ENCODE peak calls at places on chromosomes 7 and 10, in six cellular contexts. Q is astrocyte, H is progenitor cell of endocrine pancreas, B is fibroblast of lung, V is epithelial cell of esophagus, Y is mammary epithelial cell. J is an unnamed sample.

GRCh38 chr7:134552105-134552504 is 3.2 kb downstream of the AKR1B15 start:
- DNase-seq in Q (no peak), H (no peak), B (peak), V (no peak), Y (no peak), J (no peak)

GRCh38 chr10:1434202-1434601 is 303.1 kb downstream of the ADARB2 start:
- DNase-seq in Q (no peak), H (no peak), B (no peak), V (no peak), Y (no peak), J (no peak)

GRCh38 chr10:34955391-34955790 is 134.8 kb downstream of the CUL2 start:
- DNase-seq in Q (peak), H (no peak), B (no peak), V (no peak), Y (peak), J (no peak)

GRCh38 chr7:11648104-11648503 is 183.9 kb downstream of the THSD7A start:
- DNase-seq in Q (no peak), H (no peak), B (peak), V (no peak), Y (no peak), J (no peak)

GRCh38 chr10:1408656-1409358 is 328.5 kb downstream of the ADARB2 start:
- DNase-seq in Q (no peak), H (no peak), B (no peak), V (no peak), Y (no peak), J (no peak)

GRCh38 chr10:110923856-110924493 is 4.6 kb downstream of the SHOC2 start:
- DNase-seq in Q (no peak), H (no peak), B (no peak), V (no peak), Y (peak), J (no peak)

GRCh38 chr7:158705234-158705890 is 758 bp upstream of the NCAPG2 start:
- DNase-seq in Q (no peak), H (no peak), B (no peak), V (no peak), Y (no peak), J (no peak)

GRCh38 chr7:32559480-32559879 is 64.2 kb downstream of the AVL9 start:
- DNase-seq in Q (no peak), H (no peak), B (no peak), V (no peak), Y (no peak), J (no peak)

GRCh38 chr10:89954787-89955566 is 253.6 kb downstream of the KIF20B start:
- DNase-seq in Q (no peak), H (no peak), B (peak), V (no peak), Y (no peak), J (no peak)

GRCh38 chr7:22990588-22990949 is 23.4 kb downstream of the HYCC1 start:
- DNase-seq in Q (peak), H (no peak), B (peak), V (peak), Y (peak), J (no peak)

GRCh38 chr10:22022257-22023051 is 18.9 kb upstream of the DNAJC1 start:
- DNase-seq in Q (no peak), H (no peak), B (peak), V (no peak), Y (no peak), J (no peak)

GRCh38 chr10:70920519-70920918 is 32.2 kb upstream of the PCBD1 start:
- DNase-seq in Q (no peak), H (no peak), B (no peak), V (peak), Y (peak), J (no peak)

GRCh38 chr7:155807805-155808550 is 4.3 kb downstream of the SHH start:
- DNase-seq in Q (no peak), H (no peak), B (no peak), V (no peak), Y (no peak), J (no peak)

GRCh38 chr10:99874341-99875085 is 92.1 kb downstream of the ABCC2 start:
- DNase-seq in Q (no peak), H (no peak), B (no peak), V (no peak), Y (no peak), J (no peak)

GRCh38 chr7:97012293-97013005 is 7.1 kb downstream of the DLX6 start:
- DNase-seq in Q (no peak), H (no peak), B (no peak), V (no peak), Y (no peak), J (no peak)

GRCh38 chr10:3404381-3404780 is 231.8 kb upstream of the PITRM1 start:
- DNase-seq in Q (no peak), H (no peak), B (no peak), V (no peak), Y (no peak), J (no peak)

GRCh38 chr10:77692782-77693181 is 55.2 kb upstream of the KCNMA1 start:
- DNase-seq in Q (peak), H (no peak), B (peak), V (peak), Y (peak), J (no peak)

GRCh38 chr10:30509508-30509907 is 75.5 kb downstream of the MAP3K8 start:
- DNase-seq in Q (no peak), H (no peak), B (no peak), V (no peak), Y (no peak), J (no peak)

GRCh38 chr7:116361767-116362166 is 137.8 kb upstream of the CAV2 start:
- DNase-seq in Q (no peak), H (no peak), B (no peak), V (no peak), Y (no peak), J (no peak)

GRCh38 chr7:35694161-35694783 is 663 bp downstream of the HERPUD2 start:
- DNase-seq in Q (no peak), H (no peak), B (peak), V (no peak), Y (peak), J (no peak)

GRCh38 chr7:112081778-112082177 is 124.4 kb downstream of the DOCK4 start:
- DNase-seq in Q (no peak), H (no peak), B (no peak), V (no peak), Y (no peak), J (no peak)

GRCh38 chr10:107031981-107032699 is 132.4 kb downstream of the SORCS1 start:
- DNase-seq in Q (no peak), H (no peak), B (no peak), V (no peak), Y (no peak), J (no peak)

GRCh38 chr7:25889765-25890164 is 262.2 kb upstream of the NFE2L3 start:
- DNase-seq in Q (no peak), H (no peak), B (no peak), V (no peak), Y (no peak), J (no peak)

GRCh38 chr7:134701272-134701671 is 54.6 kb downstream of the BPGM start:
- DNase-seq in Q (no peak), H (no peak), B (peak), V (peak), Y (no peak), J (no peak)

GRCh38 chr7:81408728-81409127 is 361.1 kb downstream of the HGF start:
- DNase-seq in Q (no peak), H (no peak), B (peak), V (no peak), Y (no peak), J (no peak)

GRCh38 chr7:92873776-92874175 is 37.4 kb upstream of the CDK6 start:
- DNase-seq in Q (peak), H (no peak), B (no peak), V (no peak), Y (no peak), J (no peak)

GRCh38 chr7:99219985-99220384 is 12.1 kb upstream of the KPNA7 start:
- DNase-seq in Q (no peak), H (no peak), B (no peak), V (no peak), Y (no peak), J (no peak)

GRCh38 chr10:113854757-113855626 is 531 bp downstream of the NHLRC2 start:
- DNase-seq in Q (peak), H (peak), B (peak), V (peak), Y (peak), J (peak)

GRCh38 chr10:112330607-112331160 is 43.2 kb upstream of the ACSL5 start:
- DNase-seq in Q (no peak), H (no peak), B (no peak), V (no peak), Y (no peak), J (no peak)

GRCh38 chr7:156640949-156641485 is 443 bp downstream of the RNF32 start:
- DNase-seq in Q (peak), H (no peak), B (no peak), V (peak), Y (peak), J (no peak)

GRCh38 chr7:99557196-99557607 is 1.2 kb upstream of the ZNF655 start:
- DNase-seq in Q (no peak), H (no peak), B (no peak), V (no peak), Y (no peak), J (no peak)

GRCh38 chr7:128833148-128833938 is 3.1 kb downstream of the FLNC start:
- DNase-seq in Q (peak), H (no peak), B (peak), V (peak), Y (peak), J (no peak)

GRCh38 chr10:29689001-29689400 is 54.2 kb upstream of the SVIL start:
- DNase-seq in Q (peak), H (no peak), B (peak), V (peak), Y (peak), J (no peak)

GRCh38 chr10:24848169-24848688 is 104.2 kb downstream of the PRTFDC1 start:
- DNase-seq in Q (no peak), H (no peak), B (peak), V (no peak), Y (no peak), J (no peak)

GRCh38 chr7:108002726-108003590 is at the start of gene LAMB1:
- DNase-seq in Q (peak), H (peak), B (peak), V (peak), Y (peak), J (peak)

GRCh38 chr10:43076876-43077420 is at the start of gene RET:
- DNase-seq in Q (no peak), H (no peak), B (no peak), V (peak), Y (peak), J (peak)

GRCh38 chr10:92691591-92692084 is 1.9 kb downstream of the HHEX start:
- DNase-seq in Q (no peak), H (peak), B (no peak), V (no peak), Y (no peak), J (no peak)

GRCh38 chr7:112195717-112196116 is 10.5 kb downstream of the DOCK4 start:
- DNase-seq in Q (no peak), H (no peak), B (no peak), V (no peak), Y (no peak), J (no peak)

GRCh38 chr10:4810093-4810492 is 15.9 kb upstream of the AKR1E2 start:
- DNase-seq in Q (peak), H (no peak), B (peak), V (no peak), Y (no peak), J (no peak)

GRCh38 chr10:118106426-118106825 is 59.7 kb upstream of the RAB11FIP2 start:
- DNase-seq in Q (peak), H (no peak), B (peak), V (peak), Y (peak), J (no peak)

GRCh38 chr10:118101501-118101900 is 54.8 kb upstream of the RAB11FIP2 start:
- DNase-seq in Q (peak), H (no peak), B (no peak), V (no peak), Y (no peak), J (no peak)

GRCh38 chr10:118107040-118107439 is 60.3 kb upstream of the RAB11FIP2 start:
- DNase-seq in Q (no peak), H (no peak), B (no peak), V (peak), Y (peak), J (no peak)

GRCh38 chr10:118107541-118107940 is 60.8 kb upstream of the RAB11FIP2 start:
- DNase-seq in Q (no peak), H (no peak), B (no peak), V (no peak), Y (no peak), J (no peak)

GRCh38 chr10:118102116-118102515 is 55.4 kb upstream of the RAB11FIP2 start:
- DNase-seq in Q (peak), H (no peak), B (no peak), V (no peak), Y (no peak), J (no peak)
- TF ChIP-seq CTCF in Q (no peak), H (no peak), B (no peak), V (no peak), Y (no peak), J (no peak)

GRCh38 chr7:4766666-4767530 is 8.5 kb upstream of the AP5Z1 start:
- DNase-seq in Q (no peak), H (no peak), B (no peak), V (no peak), Y (no peak), J (no peak)

GRCh38 chr7:4763794-4764185 is 11.6 kb upstream of the AP5Z1 start:
- DNase-seq in Q (no peak), H (no peak), B (no peak), V (no peak), Y (no peak), J (no peak)

GRCh38 chr7:4763091-4763793 is 12.2 kb upstream of the AP5Z1 start:
- DNase-seq in Q (no peak), H (no peak), B (no peak), V (no peak), Y (no peak), J (no peak)

GRCh38 chr7:4764402-4765007 is 10.9 kb upstream of the AP5Z1 start:
- DNase-seq in Q (no peak), H (no peak), B (no peak), V (no peak), Y (no peak), J (no peak)

GRCh38 chr7:4765776-4766490 is 9.5 kb upstream of the AP5Z1 start:
- DNase-seq in Q (no peak), H (no peak), B (no peak), V (no peak), Y (no peak), J (no peak)
- TF ChIP-seq CTCF in Q (no peak), H (peak), B (no peak), V (peak), Y (no peak), J (peak)

GRCh38 chr10:7756360-7756992 is 31.3 kb downstream of the KIN start:
- DNase-seq in Q (no peak), H (no peak), B (peak), V (peak), Y (peak), J (no peak)
- TF ChIP-seq CTCF in Q (peak), H (peak), B (peak), V (peak), Y (peak), J (peak)

DNA sequence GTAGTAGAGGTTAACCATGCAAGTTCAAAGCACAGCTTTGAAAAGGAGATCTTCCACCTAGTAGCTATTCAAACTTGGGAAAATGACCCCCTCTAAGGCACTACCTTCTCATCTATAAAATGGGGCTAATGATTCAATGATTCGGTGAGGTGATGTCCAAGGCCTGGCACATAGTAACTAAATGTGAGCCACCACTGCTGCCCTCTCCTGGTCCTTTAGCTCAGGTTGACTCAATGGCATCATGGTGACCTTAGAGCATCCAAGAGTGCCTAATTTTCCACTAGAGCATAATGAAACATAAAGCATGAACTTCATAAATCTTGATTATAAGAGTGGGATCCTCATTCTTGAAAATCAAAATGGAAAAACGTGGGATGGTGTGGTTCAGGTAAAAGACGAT is 16.3 kb upstream of the PLCE1 start:
- DNase-seq in Q (no peak), H (no peak), B (no peak), V (no peak), Y (no peak), J (no peak)
- TF ChIP-seq CTCF in Q (no peak), H (no peak), B (no peak), V (no peak), Y (no peak), J (no peak)